ENCODE peak calls at places on chromosomes 13 and 19, in seven cellular contexts. E is CD8-positive, alpha-beta T cell; B is NB4; A is A549; R is thoracic aorta; O is endodermal cell; W is GM12878. C is an unnamed sample.

GRCh38 chr13:98842858-98843481 is 90.5 kb upstream of the SLC15A1 start:
- DNase-seq in E (peak), B (peak), A (peak), R (no peak), O (peak), W (peak), C (peak)

GRCh38 chr19:45876411-45877197 is 9.3 kb downstream of the IRF2BP1 start:
- DNase-seq in E (no peak), B (peak), A (no peak), R (no peak), O (peak), W (no peak), C (no peak)

GRCh38 chr13:80278706-80279105 is 62.2 kb downstream of the SPRY2 start:
- DNase-seq in E (no peak), B (no peak), A (no peak), R (no peak), O (no peak), W (no peak), C (no peak)

GRCh38 chr19:33242911-33243310 is 17.3 kb upstream of the SLC7A10 start:
- DNase-seq in E (no peak), B (no peak), A (no peak), R (no peak), O (no peak), W (no peak), C (no peak)

GRCh38 chr13:113905018-113905417 is 41.1 kb upstream of the GAS6 start:
- DNase-seq in E (no peak), B (no peak), A (no peak), R (no peak), O (peak), W (no peak), C (no peak)

GRCh38 chr13:76307157-76307556 is 579.0 kb downstream of the KCTD12 start:
- DNase-seq in E (no peak), B (no peak), A (no peak), R (no peak), O (no peak), W (no peak), C (no peak)

GRCh38 chr13:32045963-32046785 is 14.6 kb downstream of the FRY start:
- DNase-seq in E (no peak), B (peak), A (no peak), R (no peak), O (no peak), W (no peak), C (no peak)

GRCh38 chr13:104114111-104114510 is 1047.9 kb upstream of the SLC10A2 start:
- DNase-seq in E (no peak), B (no peak), A (no peak), R (no peak), O (no peak), W (no peak), C (no peak)

GRCh38 chr19:30105316-30105715 is 163.3 kb downstream of the URI1 start:
- DNase-seq in E (no peak), B (no peak), A (no peak), R (no peak), O (no peak), W (no peak), C (no peak)

GRCh38 chr19:10230904-10231623 is at the start of gene S1PR2:
- DNase-seq in E (peak), B (peak), A (peak), R (no peak), O (peak), W (no peak), C (no peak)

GRCh38 chr19:47275866-47276461 is 1.3 kb downstream of the INAFM1 start:
- DNase-seq in E (no peak), B (peak), A (no peak), R (no peak), O (peak), W (no peak), C (no peak)

GRCh38 chr19:51316688-51317087 is 5.2 kb downstream of the IGLON5 start:
- DNase-seq in E (no peak), B (no peak), A (no peak), R (no peak), O (no peak), W (no peak), C (no peak)

GRCh38 chr13:111880185-111880584 is 186.8 kb upstream of the SOX1 start:
- DNase-seq in E (no peak), B (no peak), A (no peak), R (no peak), O (peak), W (no peak), C (no peak)

GRCh38 chr13:32530841-32531253 is 7.7 kb downstream of the N4BP2L2 start:
- DNase-seq in E (no peak), B (peak), A (no peak), R (no peak), O (no peak), W (peak), C (no peak)

GRCh38 chr19:6412111-6412999 is 12.3 kb downstream of the KHSRP start:
- DNase-seq in E (no peak), B (peak), A (no peak), R (no peak), O (peak), W (no peak), C (no peak)

GRCh38 chr13:110634558-110634957 is 19.2 kb downstream of the NAXD start:
- DNase-seq in E (no peak), B (peak), A (peak), R (no peak), O (peak), W (no peak), C (no peak)

GRCh38 chr13:113162783-113163685 is 4.6 kb downstream of the PROZ start:
- DNase-seq in E (no peak), B (no peak), A (no peak), R (no peak), O (peak), W (no peak), C (no peak)

GRCh38 chr19:49113762-49114629 is at the start of gene LIN7B:
- DNase-seq in E (peak), B (peak), A (peak), R (no peak), O (peak), W (no peak), C (no peak)

GRCh38 chr13:29664591-29664990 is 69.1 kb upstream of the SLC7A1 start:
- DNase-seq in E (no peak), B (peak), A (no peak), R (no peak), O (no peak), W (no peak), C (no peak)

GRCh38 chr13:92719868-92720267 is 506.7 kb upstream of the GPC6 start:
- DNase-seq in E (no peak), B (no peak), A (no peak), R (no peak), O (peak), W (no peak), C (no peak)

GRCh38 chr19:58328999-58329398 is 2.2 kb downstream of the ZSCAN22 start:
- DNase-seq in E (no peak), B (peak), A (no peak), R (no peak), O (peak), W (no peak), C (no peak)

GRCh38 chr13:103351035-103351828 is 285.0 kb upstream of the SLC10A2 start:
- DNase-seq in E (no peak), B (no peak), A (no peak), R (no peak), O (peak), W (no peak), C (no peak)

GRCh38 chr13:31556376-31556775 is 182.9 kb upstream of the RXFP2 start:
- DNase-seq in E (no peak), B (no peak), A (no peak), R (no peak), O (no peak), W (no peak), C (no peak)

GRCh38 chr13:56528040-56528760 is 612.5 kb upstream of the PRR20A start:
- DNase-seq in E (no peak), B (no peak), A (no peak), R (no peak), O (no peak), W (no peak), C (no peak)

GRCh38 chr13:76762731-76763130 is 123.5 kb downstream of the KCTD12 start:
- DNase-seq in E (no peak), B (no peak), A (no peak), R (no peak), O (no peak), W (no peak), C (no peak)

GRCh38 chr13:34152996-34153395 is 335.0 kb downstream of the RFC3 start:
- DNase-seq in E (no peak), B (no peak), A (no peak), R (no peak), O (no peak), W (no peak), C (no peak)

GRCh38 chr13:70237131-70237530 is 128.9 kb upstream of the KLHL1 start:
- DNase-seq in E (no peak), B (no peak), A (no peak), R (no peak), O (no peak), W (no peak), C (no peak)

GRCh38 chr13:22717036-22717435 is 463.7 kb upstream of the SGCG start:
- DNase-seq in E (no peak), B (no peak), A (no peak), R (no peak), O (no peak), W (no peak), C (no peak)

GRCh38 chr13:53201454-53202225 is 173.0 kb downstream of the OLFM4 start:
- DNase-seq in E (no peak), B (no peak), A (no peak), R (no peak), O (peak), W (no peak), C (no peak)

DNA sequence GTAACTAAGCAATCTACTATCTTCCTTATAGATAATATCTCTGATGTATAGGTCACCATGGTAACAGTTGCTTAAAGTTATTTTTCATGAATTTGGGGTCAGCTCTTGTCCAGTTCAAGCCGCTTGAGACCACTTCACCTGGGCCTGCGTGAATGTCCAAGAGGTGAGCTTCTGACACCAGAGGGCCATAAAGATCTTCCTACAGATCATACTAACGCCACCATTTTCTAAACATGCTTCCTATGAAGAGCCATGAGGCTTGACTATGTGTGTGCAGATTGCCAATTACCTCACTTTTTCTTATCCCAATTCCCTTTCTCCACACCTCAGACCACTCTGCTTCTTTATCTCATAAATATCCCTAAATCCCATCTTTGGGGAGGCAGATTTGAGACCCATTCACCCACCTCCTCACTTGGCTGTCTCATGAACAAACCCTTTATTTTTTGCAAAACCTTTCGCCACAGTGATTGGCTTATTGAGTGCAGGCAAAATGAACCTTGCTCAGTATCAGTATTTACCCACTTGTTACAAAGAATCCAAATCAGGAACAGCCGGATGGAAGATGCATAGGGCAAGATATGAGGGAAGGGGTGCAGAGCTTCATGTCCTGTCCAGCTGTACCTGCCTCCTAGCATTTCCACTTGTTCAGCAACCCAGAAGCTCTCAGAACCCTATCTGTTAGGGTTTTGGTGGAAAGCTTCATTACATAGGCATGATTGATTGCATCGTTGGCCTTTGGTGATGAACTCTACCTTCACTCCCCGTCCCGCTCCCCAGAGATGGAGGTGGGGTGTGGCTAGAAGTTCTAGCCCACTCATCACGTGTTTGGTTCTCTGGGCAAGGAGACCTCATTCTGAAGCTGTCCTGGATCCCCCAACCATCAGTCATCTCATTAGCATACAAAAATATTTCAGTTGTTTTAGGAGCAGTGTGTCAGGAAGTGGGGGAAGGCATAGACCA is 34.2 kb downstream of the FAM187B start:
- DNase-seq in E (no peak), B (no peak), A (no peak), R (no peak), O (peak), W (no peak), C (no peak)
- TF ChIP-seq CTCF in E (no peak), B (no peak), A (no peak), R (no peak), O (no peak), W (no peak), C (peak)

GRCh38 chr19:1234670-1235380 is 3.0 kb downstream of the CBARP start:
- DNase-seq in E (no peak), B (no peak), A (no peak), R (no peak), O (no peak), W (no peak), C (no peak)

GRCh38 chr19:1236566-1236965 is 1.2 kb downstream of the CBARP start:
- DNase-seq in E (no peak), B (no peak), A (no peak), R (no peak), O (no peak), W (no peak), C (no peak)

GRCh38 chr19:1234041-1234669 is 3.6 kb downstream of the CBARP start:
- DNase-seq in E (no peak), B (no peak), A (no peak), R (no peak), O (no peak), W (no peak), C (no peak)

GRCh38 chr19:1237027-1237659 is 662 bp downstream of the CBARP start:
- DNase-seq in E (no peak), B (no peak), A (no peak), R (no peak), O (peak), W (no peak), C (no peak)

DNA sequence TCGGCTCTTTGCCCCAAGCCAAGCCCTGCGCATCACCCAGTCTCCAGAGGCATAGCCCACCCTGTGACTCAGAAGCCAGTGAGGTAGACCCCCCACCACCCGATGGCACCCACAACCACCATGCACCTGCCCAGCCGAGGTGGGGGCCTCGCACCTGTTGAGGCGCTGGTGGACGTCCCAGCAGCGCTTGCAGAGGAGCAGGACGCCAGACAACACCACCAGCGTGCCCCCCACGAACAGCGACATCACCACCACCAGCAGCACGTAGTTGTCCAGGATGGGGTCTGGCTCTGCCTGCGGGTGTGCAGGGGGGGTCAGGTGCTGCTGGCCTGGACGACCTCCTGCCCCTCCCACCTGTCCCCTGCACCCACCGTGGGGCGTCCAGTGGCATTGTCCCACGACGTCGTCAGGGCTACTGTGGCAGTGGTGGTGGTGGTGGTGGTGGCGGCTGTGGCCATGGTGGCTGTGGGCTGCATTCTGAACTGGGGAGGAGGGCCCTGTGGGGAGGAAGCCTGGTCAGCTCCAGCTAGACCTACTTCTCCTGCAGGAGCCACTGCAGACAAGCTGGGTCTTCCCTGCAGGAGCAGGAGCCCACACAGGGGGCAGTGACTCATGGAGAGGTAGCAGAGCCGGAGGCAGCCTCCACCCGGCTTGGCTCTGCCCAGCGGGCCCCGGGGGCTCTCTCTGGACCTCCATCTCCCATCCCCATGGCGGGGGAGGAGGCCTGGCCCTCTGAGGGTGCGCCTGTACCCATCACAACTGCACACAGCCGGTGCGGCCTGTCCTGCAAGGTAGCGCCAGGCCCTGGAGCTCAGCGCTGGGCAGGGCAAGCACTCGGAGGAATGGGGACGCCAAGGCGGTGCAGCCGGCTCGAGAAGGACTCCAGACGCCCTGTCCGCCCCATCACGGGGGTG is 1.9 kb downstream of the CBARP start:
- DNase-seq in E (no peak), B (no peak), A (no peak), R (no peak), O (no peak), W (no peak), C (no peak)
- H3K4me3 ChIP-seq in E (no peak), B (no peak), A (peak), R (no peak), O (peak), W (no peak), C (no peak)

DNA sequence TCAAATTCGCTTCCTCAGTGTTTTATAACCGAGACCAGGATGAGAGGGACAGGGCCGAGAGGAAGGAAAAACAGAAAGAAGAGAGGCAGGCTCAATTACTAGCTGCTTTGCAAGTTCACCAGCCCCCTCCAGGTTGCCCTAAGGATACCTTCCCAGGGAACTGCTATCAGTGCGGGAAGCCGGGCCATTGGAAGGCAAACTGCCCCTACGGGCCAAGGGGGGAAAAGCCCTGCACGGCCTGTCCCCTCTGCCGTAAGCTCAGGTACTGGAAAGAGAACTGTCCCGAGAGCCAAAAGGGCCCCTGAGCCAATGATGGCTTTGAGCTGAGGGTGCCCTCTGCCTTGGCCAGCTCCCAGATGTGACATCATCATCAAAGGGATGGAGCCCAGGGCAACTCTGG is 3.2 kb upstream of the ERVV-1 start:
- DNase-seq in E (no peak), B (no peak), A (no peak), R (no peak), O (peak), W (no peak), C (no peak)
- TF ChIP-seq CTCF in E (no peak), B (no peak), A (no peak), R (no peak), O (peak), W (no peak), C (no peak)

GRCh38 chr19:23410155-23410554 is 14.9 kb upstream of the ZNF91 start:
- DNase-seq in E (no peak), B (no peak), A (no peak), R (no peak), O (no peak), W (no peak), C (no peak)

GRCh38 chr19:23420824-23421223 is 25.6 kb upstream of the ZNF91 start:
- DNase-seq in E (no peak), B (no peak), A (no peak), R (no peak), O (no peak), W (no peak), C (no peak)

GRCh38 chr19:23409392-23410048 is 14.2 kb upstream of the ZNF91 start:
- DNase-seq in E (no peak), B (no peak), A (no peak), R (no peak), O (no peak), W (no peak), C (no peak)

GRCh38 chr19:23415561-23416191 is 20.4 kb upstream of the ZNF91 start:
- DNase-seq in E (no peak), B (no peak), A (no peak), R (no peak), O (peak), W (no peak), C (no peak)

DNA sequence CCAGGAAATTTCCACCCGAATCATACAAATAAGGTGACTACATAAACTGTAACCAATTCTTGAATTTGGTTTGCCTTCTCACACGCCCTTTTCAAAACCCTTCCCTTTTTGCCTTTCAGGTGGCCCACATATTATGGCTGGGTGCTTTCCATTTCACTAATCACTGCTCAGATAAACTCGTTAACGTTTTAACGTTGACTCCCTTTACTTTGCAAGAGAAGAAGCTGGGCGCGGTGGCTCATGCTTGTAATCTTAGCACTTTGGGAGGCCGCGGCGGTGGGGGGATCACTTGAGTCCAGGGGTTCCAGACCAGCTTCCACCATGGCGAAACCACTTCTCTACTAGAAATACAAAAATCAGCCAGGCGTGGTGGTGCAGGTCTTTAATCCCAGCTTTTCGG is 19.8 kb upstream of the ZNF91 start:
- DNase-seq in E (no peak), B (no peak), A (no peak), R (no peak), O (no peak), W (no peak), C (no peak)
- H3K4me3 ChIP-seq in E (peak), B (no peak), A (no peak), R (peak), O (peak), W (no peak), C (no peak)

GRCh38 chr13:89115307-89115706 is 1444.1 kb downstream of the SLITRK5 start:
- DNase-seq in E (no peak), B (peak), A (no peak), R (no peak), O (peak), W (no peak), C (no peak)
- TF ChIP-seq CTCF in E (no peak), B (peak), A (no peak), R (no peak), O (peak), W (peak), C (peak)